ENCODE peak calls at places on chromosomes 6 and 20, in four cellular contexts. P is foreskin fibroblast, E is IMR-90, C is AG09319. B is an unnamed sample.

GRCh38 chr20:33352258-33353012 is 48.9 kb downstream of the CDK5RAP1 start:
- DNase-seq in C (no peak), P (no peak), E (no peak), B (no peak)

GRCh38 chr20:24766143-24766527 is 182.9 kb upstream of the CST7 start:
- DNase-seq in E (no peak), C (no peak), P (no peak), B (no peak)

GRCh38 chr6:131954099-131954774 is 3.1 kb upstream of the CCN2 start:
- DNase-seq in E (peak), P (no peak), C (no peak), B (no peak)

GRCh38 chr20:38764563-38765355 is 16.5 kb downstream of the ACTR5 start:
- DNase-seq in E (peak), C (peak), P (peak), B (peak)

GRCh38 chr6:42093582-42094329 is 43.4 kb downstream of the TAF8 start:
- DNase-seq in C (no peak), E (no peak), P (no peak), B (no peak)

GRCh38 chr6:129606664-129607063 is 103.3 kb downstream of the ARHGAP18 start:
- DNase-seq in C (no peak), E (peak), P (no peak), B (no peak)

GRCh38 chr20:42852691-42853090 is 337.0 kb downstream of the PTPRT start:
- DNase-seq in E (no peak), C (no peak), P (no peak), B (no peak)

GRCh38 chr6:167662881-167663205 is 163.9 kb upstream of the AFDN start:
- DNase-seq in P (no peak), E (no peak), C (no peak), B (no peak)

GRCh38 chr20:47502801-47503239 is 1.1 kb downstream of the NCOA3 start:
- DNase-seq in C (peak), E (peak), P (peak), B (peak)

GRCh38 chr6:26327450-26328264 is 37.3 kb upstream of the BTN3A2 start:
- DNase-seq in C (no peak), P (peak), E (peak), B (peak)

DNA sequence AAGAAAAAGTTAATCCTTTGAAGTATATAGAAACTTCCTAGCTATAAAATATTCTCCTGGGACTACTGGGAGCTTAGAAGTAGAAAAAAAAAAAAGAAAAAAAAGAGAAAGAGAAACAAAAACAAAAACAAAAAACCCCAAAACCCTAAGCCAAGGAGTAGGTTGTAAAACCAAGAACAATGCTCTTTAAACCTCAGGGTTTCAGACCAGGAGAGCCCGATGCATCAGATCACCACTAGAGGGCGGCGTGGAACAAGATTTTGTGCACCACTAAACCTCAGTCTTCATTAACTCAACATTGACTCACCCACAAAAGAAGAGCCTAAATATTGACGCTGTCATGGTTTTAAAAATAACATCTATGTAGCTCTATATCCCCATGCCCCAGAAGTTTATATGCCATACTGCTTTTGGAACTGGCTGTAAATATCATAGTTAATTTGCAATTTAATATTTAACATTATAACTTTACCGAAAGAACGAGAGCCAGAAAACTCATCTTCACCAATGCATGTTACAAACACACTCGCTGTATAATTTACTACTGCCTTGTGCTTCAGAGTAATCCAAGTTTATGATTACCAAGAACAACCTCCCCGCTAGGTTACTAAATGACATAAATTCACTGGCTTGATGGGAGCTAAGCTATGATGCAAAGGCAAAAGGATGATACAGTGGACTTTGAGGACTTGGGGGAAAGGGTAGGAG is 19.2 kb downstream of the MCUR1 start:
- DNase-seq in P (peak), C (peak), E (peak), B (peak)
- TF ChIP-seq CTCF in P (peak), C (peak), E (peak), B (peak)

GRCh38 chr6:7106752-7107577 is 796 bp upstream of the RREB1 start:
- DNase-seq in E (peak), P (peak), C (no peak), B (peak)
- TF ChIP-seq CTCF in E (no peak), P (no peak), C (peak), B (peak)

GRCh38 chr6:127918506-127919427 is 17.9 kb upstream of the THEMIS start:
- DNase-seq in P (no peak), E (no peak), C (no peak), B (no peak)
- TF ChIP-seq CTCF in P (no peak), E (no peak), C (no peak), B (no peak)

GRCh38 chr6:117266267-117266797 is 974 bp downstream of the VGLL2 start:
- DNase-seq in P (peak), E (no peak), C (no peak), B (no peak)

GRCh38 chr6:117266948-117267347 is 1.6 kb downstream of the VGLL2 start:
- DNase-seq in E (no peak), P (no peak), C (no peak), B (no peak)

GRCh38 chr6:117265425-117266266 is at the start of gene VGLL2:
- DNase-seq in E (peak), P (peak), C (no peak), B (no peak)

GRCh38 chr6:117269649-117270120 is 4.3 kb downstream of the VGLL2 start:
- DNase-seq in C (no peak), E (no peak), P (no peak), B (no peak)

DNA sequence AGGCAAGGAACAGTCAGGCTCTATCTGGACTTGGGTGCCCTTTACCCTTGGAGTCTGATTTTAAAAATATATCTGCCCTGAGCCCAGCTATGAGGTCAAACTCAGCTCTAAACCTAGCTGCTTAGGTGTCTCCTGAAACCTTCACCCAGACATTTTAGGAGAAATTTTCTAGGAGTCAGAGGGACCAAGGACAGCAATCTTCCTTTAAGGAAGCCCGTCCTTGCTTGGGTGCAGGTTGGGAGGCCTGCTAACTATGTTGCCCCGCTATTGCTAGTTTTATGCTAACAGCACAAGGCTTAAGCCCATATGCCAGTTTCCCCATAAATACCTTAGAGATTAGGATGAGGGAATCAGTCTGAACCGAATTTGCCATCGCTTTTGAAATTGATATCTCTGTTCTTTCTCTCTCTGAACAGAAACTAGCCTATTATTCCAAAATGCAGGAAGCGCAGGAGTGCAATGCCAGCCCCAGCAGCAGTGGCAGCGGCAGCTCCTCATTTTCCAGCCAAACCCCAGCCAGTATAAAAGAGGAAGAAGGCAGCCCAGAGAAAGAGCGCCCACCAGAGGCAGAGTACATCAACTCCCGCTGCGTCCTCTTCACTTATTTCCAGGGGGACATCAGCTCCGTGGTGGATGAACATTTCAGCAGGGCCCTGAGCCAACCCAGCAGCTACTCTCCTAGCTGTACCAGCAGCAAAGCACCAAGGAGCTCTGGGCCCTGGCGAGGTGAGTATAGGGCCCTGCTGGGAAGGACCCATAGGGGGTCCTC is 2.6 kb downstream of the VGLL2 start:
- DNase-seq in P (no peak), C (no peak), E (no peak), B (no peak)
- TF ChIP-seq CTCF in P (no peak), C (no peak), E (no peak), B (peak)

GRCh38 chr6:116629467-116630063 is 13.3 kb downstream of the RSPH4A start:
- DNase-seq in E (no peak), P (no peak), C (no peak), B (no peak)
- TF ChIP-seq CTCF in E (no peak), P (no peak), C (no peak), B (no peak)

GRCh38 chr20:16575390-16576140 is 2.3 kb upstream of the KIF16B start:
- DNase-seq in P (no peak), C (no peak), E (no peak), B (no peak)
- TF ChIP-seq CTCF in P (no peak), C (no peak), E (no peak), B (no peak)

B was measured in HFFc6.